ENCODE peak calls at places on chromosomes 7 and 10, in five cellular contexts. E, U, D, I and B are unnamed samples.

GRCh38 chr10:13483951-13484350 is 44.9 kb downstream of the BEND7 start:
- DNase-seq in E (no peak), U (peak; percentile 30), D (no peak), I (no peak), B (no peak)

GRCh38 chr7:141262101-141262819 is 188.4 kb downstream of the TMEM178B start:
- DNase-seq in E (peak; percentile 28), U (no peak), D (no peak), I (no peak), B (no peak)

GRCh38 chr10:25130911-25131310 is 43.9 kb upstream of the GPR158 start:
- DNase-seq in E (no peak), U (no peak), D (no peak), I (no peak), B (no peak)

GRCh38 chr10:3858051-3858845 is 73.2 kb upstream of the KLF6 start:
- DNase-seq in E (no peak), U (no peak), D (no peak), I (no peak), B (no peak)

GRCh38 chr10:126062132-126063032 is 166.0 kb downstream of the FANK1 start:
- DNase-seq in E (peak; percentile 22), U (no peak), D (no peak), I (no peak), B (no peak)

GRCh38 chr7:105745681-105746330 is 130.6 kb downstream of the ATXN7L1 start:
- DNase-seq in E (peak; percentile 89), U (no peak), D (no peak), I (no peak), B (no peak)

GRCh38 chr10:116694253-116694926 is 48.0 kb downstream of the HSPA12A start:
- DNase-seq in E (peak; percentile 88), U (no peak), D (no peak), I (no peak), B (no peak)

GRCh38 chr7:138752568-138753518 is 45.0 kb upstream of the TMEM213 start:
- DNase-seq in E (peak; percentile 71), U (no peak), D (no peak), I (peak; percentile 70), B (peak; percentile 95)

GRCh38 chr10:86410542-86411124 is 44.0 kb upstream of the GRID1 start:
- DNase-seq in E (no peak), U (no peak), D (no peak), I (no peak), B (no peak)

GRCh38 chr7:78901566-78901965 is 551.9 kb downstream of the MAGI2 start:
- DNase-seq in E (no peak), U (no peak), D (no peak), I (no peak), B (no peak)

GRCh38 chr7:816751-817671 is 15.3 kb upstream of the SUN1 start:
- DNase-seq in E (peak; percentile 55), U (no peak), D (peak; percentile 84), I (no peak), B (peak; percentile 25)

GRCh38 chr10:94677691-94678090 is 5.8 kb upstream of the CYP2C18 start:
- DNase-seq in E (peak; percentile 69), U (no peak), D (no peak), I (no peak), B (no peak)

GRCh38 chr7:495326-495725 is 24.3 kb downstream of the PDGFA start:
- DNase-seq in E (no peak), U (no peak), D (peak; percentile 82), I (no peak), B (no peak)

GRCh38 chr7:1226155-1226901 is 6.3 kb upstream of the UNCX start:
- DNase-seq in E (peak; percentile 55), U (no peak), D (no peak), I (no peak), B (no peak)

GRCh38 chr10:70478191-70479160 is at the start of gene PALD1:
- DNase-seq in E (peak; percentile 86), U (peak; percentile 68), D (no peak), I (peak; percentile 22), B (peak; percentile 15)

GRCh38 chr10:13684813-13685511 is 98.2 kb downstream of the PRPF18 start:
- DNase-seq in E (no peak), U (no peak), D (no peak), I (no peak), B (no peak)

GRCh38 chr7:53466396-53466795 is 431.0 kb downstream of the POM121L12 start:
- DNase-seq in E (no peak), U (no peak), D (no peak), I (no peak), B (no peak)

GRCh38 chr7:155483245-155483644 is 25.3 kb downstream of the EN2 start:
- DNase-seq in E (no peak), U (peak; percentile 13), D (no peak), I (no peak), B (no peak)